ENCODE peak calls at places on chromosome 13, in seven cellular contexts. One of them, this sample, is unnamed. For H3K27me3, the result is how much of the 10 kb centered on the place peaks cover.

GRCh38 chr13:55999709-56000108 is 1141.0 kb upstream of the PRR20A start:
- DNase-seq in uterus: no peak
- DNase-seq in psoas muscle: no peak
- DNase-seq in body of pancreas: no peak
- DNase-seq in H1: no peak
- DNase-seq in fibroblast of lung: no peak
- DNase-seq in brain microvascular endothelial cell: no peak
- DNase-seq in this sample: no peak

GRCh38 chr13:40152145-40152544 is 496.7 kb downstream of the COG6 start:
- DNase-seq in psoas muscle: no peak
- DNase-seq in H1: no peak
- DNase-seq in fibroblast of lung: peak
- DNase-seq in uterus: no peak
- DNase-seq in body of pancreas: peak
- DNase-seq in brain microvascular endothelial cell: peak
- DNase-seq in this sample: peak

GRCh38 chr13:33730147-33730546 is 87.8 kb upstream of the RFC3 start:
- DNase-seq in body of pancreas: no peak
- DNase-seq in brain microvascular endothelial cell: no peak
- DNase-seq in fibroblast of lung: no peak
- DNase-seq in H1: no peak
- DNase-seq in psoas muscle: no peak
- DNase-seq in uterus: no peak
- DNase-seq in this sample: no peak

GRCh38 chr13:33639158-33639557 is 178.8 kb upstream of the RFC3 start:
- DNase-seq in uterus: peak
- DNase-seq in fibroblast of lung: peak
- DNase-seq in H1: no peak
- DNase-seq in body of pancreas: peak
- DNase-seq in brain microvascular endothelial cell: peak
- DNase-seq in psoas muscle: peak
- DNase-seq in this sample: no peak

GRCh38 chr13:26760835-26761582 is 423 bp upstream of the GPR12 start:
- DNase-seq in psoas muscle: no peak
- DNase-seq in uterus: no peak
- DNase-seq in fibroblast of lung: no peak
- DNase-seq in H1: no peak
- DNase-seq in brain microvascular endothelial cell: no peak
- DNase-seq in body of pancreas: no peak
- DNase-seq in this sample: no peak

GRCh38 chr13:101155920-101156319 is 260.4 kb downstream of the NALCN start:
- DNase-seq in fibroblast of lung: no peak
- DNase-seq in brain microvascular endothelial cell: no peak
- DNase-seq in psoas muscle: no peak
- DNase-seq in H1: no peak
- DNase-seq in uterus: no peak
- DNase-seq in body of pancreas: no peak
- DNase-seq in this sample: no peak

GRCh38 chr13:52849727-52850395 is 1.4 kb upstream of the PCDH8 start:
- DNase-seq in uterus: no peak
- DNase-seq in body of pancreas: no peak
- DNase-seq in brain microvascular endothelial cell: no peak
- DNase-seq in psoas muscle: no peak
- DNase-seq in H1: peak
- DNase-seq in fibroblast of lung: no peak
- DNase-seq in this sample: no peak

GRCh38 chr13:94617389-94618000 is 15.8 kb downstream of the GPR180 start:
- DNase-seq in fibroblast of lung: peak
- DNase-seq in brain microvascular endothelial cell: no peak
- DNase-seq in psoas muscle: no peak
- DNase-seq in uterus: no peak
- DNase-seq in H1: no peak
- DNase-seq in body of pancreas: no peak
- DNase-seq in this sample: no peak

GRCh38 chr13:98033277-98034247 is 80.1 kb downstream of the IPO5 start:
- DNase-seq in uterus: peak
- DNase-seq in psoas muscle: no peak
- DNase-seq in body of pancreas: peak
- DNase-seq in brain microvascular endothelial cell: peak
- DNase-seq in H1: no peak
- DNase-seq in fibroblast of lung: peak
- DNase-seq in this sample: peak

GRCh38 chr13:39734952-39735351 is 79.5 kb downstream of the COG6 start:
- DNase-seq in H1: no peak
- DNase-seq in brain microvascular endothelial cell: no peak
- DNase-seq in psoas muscle: no peak
- DNase-seq in fibroblast of lung: no peak
- DNase-seq in uterus: no peak
- DNase-seq in body of pancreas: no peak
- DNase-seq in this sample: no peak

GRCh38 chr13:57632276-57633140 is 964 bp downstream of the PCDH17 start:
- DNase-seq in uterus: no peak
- DNase-seq in psoas muscle: peak
- DNase-seq in fibroblast of lung: peak
- DNase-seq in body of pancreas: peak
- DNase-seq in H1: peak
- DNase-seq in brain microvascular endothelial cell: no peak
- DNase-seq in this sample: no peak

GRCh38 chr13:95267662-95268369 is 33.4 kb downstream of the ABCC4 start:
- DNase-seq in H1: no peak
- DNase-seq in fibroblast of lung: peak
- DNase-seq in uterus: no peak
- DNase-seq in psoas muscle: no peak
- DNase-seq in body of pancreas: no peak
- DNase-seq in brain microvascular endothelial cell: peak
- DNase-seq in this sample: peak

DNA sequence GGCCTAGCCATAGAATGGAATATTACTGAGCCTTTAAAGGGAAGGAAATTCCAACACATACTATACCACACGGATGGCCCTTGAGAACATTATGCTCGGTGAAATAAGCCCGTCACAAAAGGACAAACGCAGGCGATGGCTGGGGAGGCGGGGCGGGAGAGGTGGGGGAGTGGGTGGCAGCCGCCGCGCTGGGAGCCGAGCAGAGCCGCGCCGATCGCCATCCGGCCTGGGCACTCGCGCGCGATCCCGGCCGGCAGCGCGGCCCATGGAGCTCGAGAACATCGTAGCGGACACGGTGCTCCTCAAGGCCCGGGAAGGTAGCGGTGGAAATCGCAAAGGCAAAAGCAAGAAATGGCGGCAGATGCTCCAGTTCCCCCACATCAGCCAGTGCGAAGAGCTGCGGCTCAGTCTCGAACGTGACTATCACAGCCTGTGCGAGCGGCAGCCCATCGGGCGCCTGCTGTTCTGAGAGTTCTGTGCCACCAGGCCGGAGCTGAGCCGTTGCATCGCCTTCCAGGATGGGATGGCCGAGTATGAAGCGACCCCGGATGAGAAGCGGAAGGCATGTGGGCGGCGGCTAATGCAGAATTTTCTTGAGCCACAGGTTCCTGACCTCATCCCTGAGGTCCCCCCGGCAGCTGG is 140.1 kb downstream of the ZDHHC20 start:
- DNase-seq in uterus: no peak
- DNase-seq in fibroblast of lung: no peak
- DNase-seq in H1: no peak
- DNase-seq in body of pancreas: no peak
- DNase-seq in brain microvascular endothelial cell: no peak
- DNase-seq in psoas muscle: no peak
- DNase-seq in this sample: no peak
- H3K4me3 ChIP-seq in uterus: no peak
- H3K4me3 ChIP-seq in fibroblast of lung: peak
- H3K4me3 ChIP-seq in H1: no peak
- H3K4me3 ChIP-seq in body of pancreas: no peak
- H3K4me3 ChIP-seq in brain microvascular endothelial cell: peak
- H3K4me3 ChIP-seq in psoas muscle: no peak
- H3K4me3 ChIP-seq in this sample: peak

GRCh38 chr13:46143239-46143701 is 38.4 kb upstream of the CPB2 start:
- DNase-seq in H1: no peak
- DNase-seq in psoas muscle: no peak
- DNase-seq in fibroblast of lung: no peak
- DNase-seq in uterus: no peak
- DNase-seq in body of pancreas: no peak
- DNase-seq in brain microvascular endothelial cell: no peak
- DNase-seq in this sample: no peak
- TF ChIP-seq CTCF in H1: no peak
- TF ChIP-seq CTCF in psoas muscle: no peak
- TF ChIP-seq CTCF in fibroblast of lung: no peak
- TF ChIP-seq CTCF in uterus: no peak
- TF ChIP-seq CTCF in body of pancreas: no peak
- TF ChIP-seq CTCF in brain microvascular endothelial cell: no peak
- TF ChIP-seq CTCF in this sample: no peak

GRCh38 chr13:103067751-103068563 is 1.7 kb upstream of the SLC10A2 start:
- DNase-seq in body of pancreas: no peak
- DNase-seq in psoas muscle: no peak
- DNase-seq in uterus: no peak
- DNase-seq in H1: peak
- DNase-seq in brain microvascular endothelial cell: no peak
- DNase-seq in fibroblast of lung: no peak
- DNase-seq in this sample: no peak
- H3K27me3 ChIP-seq in body of pancreas: under half
- H3K27me3 ChIP-seq in psoas muscle: under half
- H3K27me3 ChIP-seq in uterus: under half
- H3K27me3 ChIP-seq in H1: under half
- H3K27me3 ChIP-seq in brain microvascular endothelial cell: under half
- H3K27me3 ChIP-seq in fibroblast of lung: under half
- H3K27me3 ChIP-seq in this sample: under half

GRCh38 chr13:27919934-27920676 is at the start of gene PDX1:
- DNase-seq in fibroblast of lung: no peak
- DNase-seq in uterus: no peak
- DNase-seq in psoas muscle: no peak
- DNase-seq in H1: peak
- DNase-seq in brain microvascular endothelial cell: no peak
- DNase-seq in body of pancreas: peak
- DNase-seq in this sample: no peak

GRCh38 chr13:27919299-27919933 is 384 bp upstream of the PDX1 start:
- DNase-seq in body of pancreas: no peak
- DNase-seq in fibroblast of lung: no peak
- DNase-seq in psoas muscle: no peak
- DNase-seq in brain microvascular endothelial cell: no peak
- DNase-seq in H1: no peak
- DNase-seq in uterus: no peak
- DNase-seq in this sample: no peak

GRCh38 chr13:27921421-27921960 is 1.7 kb downstream of the PDX1 start:
- DNase-seq in fibroblast of lung: no peak
- DNase-seq in psoas muscle: no peak
- DNase-seq in body of pancreas: no peak
- DNase-seq in uterus: no peak
- DNase-seq in brain microvascular endothelial cell: no peak
- DNase-seq in H1: peak
- DNase-seq in this sample: no peak

GRCh38 chr13:27921961-27922910 is 2.4 kb downstream of the PDX1 start:
- DNase-seq in uterus: no peak
- DNase-seq in H1: peak
- DNase-seq in brain microvascular endothelial cell: no peak
- DNase-seq in body of pancreas: no peak
- DNase-seq in fibroblast of lung: no peak
- DNase-seq in psoas muscle: no peak
- DNase-seq in this sample: no peak

DNA sequence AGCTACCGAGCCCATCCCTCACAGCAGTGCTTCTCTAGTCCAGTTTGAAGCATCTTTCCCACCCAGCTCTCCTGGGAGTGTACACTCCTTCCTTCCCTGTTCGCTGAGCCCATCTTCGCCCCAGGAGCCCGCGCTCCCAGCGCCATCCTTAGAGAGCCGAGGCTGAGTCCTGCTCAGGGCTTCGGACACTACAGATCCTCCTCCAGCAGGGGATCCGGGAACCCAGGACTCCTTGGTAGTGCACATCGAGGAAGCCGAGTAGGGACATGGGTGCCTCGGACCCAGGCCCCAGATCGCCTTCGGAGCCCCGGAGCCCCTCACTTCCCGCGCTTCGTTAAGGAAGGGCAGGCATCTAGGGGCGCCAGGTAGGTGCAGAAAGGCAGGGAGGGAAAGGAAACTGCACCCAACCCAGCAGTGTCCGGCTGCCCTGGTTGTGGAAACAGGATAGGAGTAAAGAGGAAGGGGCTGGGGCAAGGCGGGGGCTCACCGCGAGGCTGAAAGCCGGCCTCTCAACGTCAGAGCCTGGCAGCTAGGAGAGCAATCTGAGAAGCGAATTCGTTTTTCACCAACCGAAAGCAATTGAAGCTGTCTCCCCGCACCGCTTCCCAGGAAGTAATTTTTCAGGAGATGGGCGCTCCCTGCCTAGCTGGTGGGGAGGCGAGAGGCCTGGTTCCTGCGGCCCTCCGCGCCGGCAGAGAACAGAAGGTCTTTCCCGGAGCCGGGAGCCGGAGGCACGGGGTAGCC is 1.0 kb downstream of the PDX1 start:
- DNase-seq in fibroblast of lung: peak
- DNase-seq in brain microvascular endothelial cell: no peak
- DNase-seq in psoas muscle: no peak
- DNase-seq in H1: peak
- DNase-seq in body of pancreas: peak
- DNase-seq in uterus: no peak
- DNase-seq in this sample: no peak
- H3K4me3 ChIP-seq in fibroblast of lung: peak
- H3K4me3 ChIP-seq in brain microvascular endothelial cell: no peak
- H3K4me3 ChIP-seq in psoas muscle: peak
- H3K4me3 ChIP-seq in H1: no peak
- H3K4me3 ChIP-seq in body of pancreas: peak
- H3K4me3 ChIP-seq in uterus: no peak
- H3K4me3 ChIP-seq in this sample: no peak

GRCh38 chr13:92900455-92900854 is 326.2 kb upstream of the GPC6 start:
- DNase-seq in psoas muscle: no peak
- DNase-seq in body of pancreas: no peak
- DNase-seq in H1: no peak
- DNase-seq in brain microvascular endothelial cell: no peak
- DNase-seq in uterus: no peak
- DNase-seq in fibroblast of lung: no peak
- DNase-seq in this sample: no peak

GRCh38 chr13:92901739-92902138 is 324.9 kb upstream of the GPC6 start:
- DNase-seq in psoas muscle: no peak
- DNase-seq in body of pancreas: no peak
- DNase-seq in uterus: no peak
- DNase-seq in H1: no peak
- DNase-seq in brain microvascular endothelial cell: no peak
- DNase-seq in fibroblast of lung: no peak
- DNase-seq in this sample: no peak

GRCh38 chr13:92896842-92897241 is 329.8 kb upstream of the GPC6 start:
- DNase-seq in H1: no peak
- DNase-seq in brain microvascular endothelial cell: peak
- DNase-seq in body of pancreas: no peak
- DNase-seq in psoas muscle: no peak
- DNase-seq in uterus: no peak
- DNase-seq in fibroblast of lung: peak
- DNase-seq in this sample: no peak
- TF ChIP-seq CTCF in H1: no peak
- TF ChIP-seq CTCF in brain microvascular endothelial cell: peak
- TF ChIP-seq CTCF in body of pancreas: no peak
- TF ChIP-seq CTCF in psoas muscle: no peak
- TF ChIP-seq CTCF in uterus: no peak
- TF ChIP-seq CTCF in fibroblast of lung: no peak
- TF ChIP-seq CTCF in this sample: no peak

GRCh38 chr13:36133950-36134349 is 2.8 kb upstream of the DCLK1 start:
- DNase-seq in psoas muscle: no peak
- DNase-seq in H1: no peak
- DNase-seq in body of pancreas: no peak
- DNase-seq in uterus: no peak
- DNase-seq in fibroblast of lung: no peak
- DNase-seq in brain microvascular endothelial cell: no peak
- DNase-seq in this sample: no peak
- H3K27me3 ChIP-seq in psoas muscle: under half
- H3K27me3 ChIP-seq in H1: under half
- H3K27me3 ChIP-seq in body of pancreas: under half
- H3K27me3 ChIP-seq in uterus: under half
- H3K27me3 ChIP-seq in fibroblast of lung: under half
- H3K27me3 ChIP-seq in brain microvascular endothelial cell: under half
- H3K27me3 ChIP-seq in this sample: under half

This sample was measured in kidney epithelial cell.